ENCODE peak calls at places on chromosome 19, in five cellular contexts. E is amniotic epithelial cell, Q is small intestine, F is nucleus accumbens, K is BJ. Z is an unnamed sample.

GRCh38 chr19:55830656-55831055 is 1.1 kb downstream of the NLRP11 start:
- DNase-seq in E (no peak), Q (no peak), F (no peak), K (no peak), Z (no peak)

GRCh38 chr19:10226021-10226375 is 5.1 kb downstream of the S1PR2 start:
- DNase-seq in E (no peak), Q (no peak), F (no peak), K (no peak), Z (no peak)

GRCh38 chr19:14649020-14649419 is 25.6 kb downstream of the ADGRE3 start:
- DNase-seq in E (no peak), Q (no peak), F (no peak), K (no peak), Z (no peak)

GRCh38 chr19:29519931-29520330 is 5.9 kb upstream of the VSTM2B start:
- DNase-seq in E (no peak), Q (no peak), F (no peak), K (no peak), Z (no peak)

GRCh38 chr19:42048992-42049391 is 21.0 kb downstream of the GRIK5 start:
- DNase-seq in E (no peak), Q (peak), F (no peak), K (no peak), Z (no peak)

GRCh38 chr19:46478356-46478986 is 7.1 kb upstream of the PNMA8A start:
- DNase-seq in E (peak), Q (no peak), F (peak), K (no peak), Z (no peak)

GRCh38 chr19:50924576-50924975 is 13.4 kb upstream of the KLK4 start:
- DNase-seq in E (no peak), Q (no peak), F (no peak), K (no peak), Z (no peak)

GRCh38 chr19:17001603-17002183 is 24.9 kb downstream of the CPAMD8 start:
- DNase-seq in E (no peak), Q (peak), F (no peak), K (no peak), Z (no peak)

GRCh38 chr19:45117167-45117594 is 24.2 kb downstream of the PPP1R37 start:
- DNase-seq in E (peak), Q (no peak), F (no peak), K (no peak), Z (no peak)

GRCh38 chr19:16849168-16849567 is 20.0 kb downstream of the SIN3B start:
- DNase-seq in E (peak), Q (peak), F (no peak), K (no peak), Z (no peak)

GRCh38 chr19:19280561-19280960 is 7.5 kb upstream of the TM6SF2 start:
- DNase-seq in E (no peak), Q (no peak), F (no peak), K (no peak), Z (peak)

GRCh38 chr19:13002389-13002898 is 7.2 kb downstream of the NFIX start:
- DNase-seq in E (no peak), Q (no peak), F (peak), K (no peak), Z (no peak)

GRCh38 chr19:14337510-14337909 is 43.7 kb upstream of the ADGRE5 start:
- DNase-seq in E (peak), Q (peak), F (no peak), K (no peak), Z (no peak)

GRCh38 chr19:48501961-48502719 is 9.5 kb downstream of the LMTK3 start:
- DNase-seq in E (peak), Q (peak), F (no peak), K (no peak), Z (no peak)

Z was measured in GM04503.